ENCODE peak calls at places on chromosomes 6 and 20, in four cellular contexts. P is A549, R is K562, L is IMR-90. O is an unnamed sample.

GRCh38 chr6:113855500-113856010 is 1.6 kb upstream of the MARCKS start:
- DNase-seq in P (peak; percentile 7), R (no peak), L (peak; percentile 55), O (no peak)

GRCh38 chr20:4038047-4038459 is 22.7 kb upstream of the RNF24 start:
- DNase-seq in P (no peak), R (peak; percentile 36), L (peak; percentile 67), O (no peak)

GRCh38 chr6:93136111-93136510 is 283.2 kb downstream of the EPHA7 start:
- DNase-seq in P (no peak), R (no peak), L (no peak), O (no peak)

GRCh38 chr20:54995553-54995952 is 520.2 kb downstream of the DOK5 start:
- DNase-seq in P (no peak), R (no peak), L (no peak), O (no peak)

GRCh38 chr6:138689849-138690248 is 83.7 kb upstream of the CCDC28A start:
- DNase-seq in P (no peak), R (no peak), L (peak; percentile 36), O (no peak)

GRCh38 chr6:11810039-11810541 is 31.5 kb upstream of the ADTRP start:
- DNase-seq in P (peak; percentile 50), R (peak; percentile 45), L (peak; percentile 79), O (no peak)

GRCh38 chr20:40683221-40683893 is 5.7 kb downstream of the MAFB start:
- DNase-seq in P (no peak), R (no peak), L (no peak), O (no peak)

GRCh38 chr6:69337301-69337700 is 459.5 kb downstream of the LMBRD1 start:
- DNase-seq in P (no peak), R (no peak), L (no peak), O (no peak)

GRCh38 chr6:72245565-72245964 is 359.2 kb downstream of the RIMS1 start:
- DNase-seq in P (no peak), R (no peak), L (peak; percentile 3), O (no peak)

GRCh38 chr6:154399097-154399496 is 42.5 kb upstream of the IPCEF1 start:
- DNase-seq in P (no peak), R (no peak), L (peak; percentile 76), O (no peak)

GRCh38 chr20:35891375-35891774 is 62.9 kb downstream of the SCAND1 start:
- DNase-seq in P (no peak), R (no peak), L (peak; percentile 80), O (no peak)

GRCh38 chr20:19361801-19362200 is 149.4 kb downstream of the SLC24A3 start:
- DNase-seq in P (no peak), R (no peak), L (no peak), O (no peak)

GRCh38 chr6:36592221-36592655 is 1.9 kb upstream of the SRSF3 start:
- DNase-seq in P (no peak), R (no peak), L (no peak), O (no peak)

GRCh38 chr6:137819740-137820139 is 47.3 kb upstream of the TNFAIP3 start:
- DNase-seq in P (no peak), R (no peak), L (no peak), O (no peak)

GRCh38 chr6:112044856-112045255 is 9.0 kb upstream of the CCN6 start:
- DNase-seq in P (no peak), R (no peak), L (peak; percentile 93), O (no peak)

GRCh38 chr20:5095931-5096330 is 23.8 kb downstream of the PCNA start:
- DNase-seq in P (no peak), R (no peak), L (no peak), O (no peak)

GRCh38 chr6:131231886-131232285 is 96.6 kb downstream of the AKAP7 start:
- DNase-seq in P (no peak), R (no peak), L (no peak), O (no peak)

GRCh38 chr6:99434702-99435530 is 9.8 kb upstream of the PNISR start:
- DNase-seq in P (peak; percentile 19), R (peak; percentile 19), L (peak; percentile 44), O (peak; percentile 23)

GRCh38 chr6:109441069-109441816 is 719 bp downstream of the SMPD2 start:
- DNase-seq in P (peak; percentile 15), R (peak; percentile 55), L (peak; percentile 47), O (peak; percentile 40)

GRCh38 chr6:134426623-134427022 is 108.7 kb upstream of the SGK1 start:
- DNase-seq in P (no peak), R (no peak), L (no peak), O (peak; percentile 21)

GRCh38 chr6:26156850-26157149 is 69.6 kb downstream of the HFE start:
- DNase-seq in P (no peak), R (no peak), L (no peak), O (no peak)

GRCh38 chr20:17762873-17763557 is 63.2 kb downstream of the BANF2 start:
- DNase-seq in P (no peak), R (no peak), L (no peak), O (no peak)

GRCh38 chr20:4117341-4117740 is 102.0 kb upstream of the RNF24 start:
- DNase-seq in P (no peak), R (no peak), L (no peak), O (no peak)

GRCh38 chr6:116476021-116476678 is 15.0 kb downstream of the CALHM6 start:
- DNase-seq in P (no peak), R (no peak), L (peak; percentile 24), O (peak; percentile 27)

GRCh38 chr6:9463311-9463710 is 951.6 kb downstream of the TFAP2A start:
- DNase-seq in P (no peak), R (no peak), L (no peak), O (no peak)

GRCh38 chr6:12536416-12536815 is 180.2 kb upstream of the PHACTR1 start:
- DNase-seq in P (no peak), R (no peak), L (no peak), O (no peak)

GRCh38 chr6:20117474-20117873 is 94.8 kb downstream of the MBOAT1 start:
- DNase-seq in P (no peak), R (no peak), L (peak; percentile 19), O (no peak)

GRCh38 chr20:53574819-53575218 is 18.8 kb downstream of the ZNF217 start:
- DNase-seq in P (no peak), R (no peak), L (no peak), O (no peak)

GRCh38 chr6:169803291-169803811 is 51.9 kb downstream of the ERMARD start:
- DNase-seq in P (no peak), R (no peak), L (no peak), O (no peak)

GRCh38 chr6:80728830-80729229 is 622.4 kb downstream of the BCKDHB start:
- DNase-seq in P (no peak), R (no peak), L (no peak), O (no peak)

DNA sequence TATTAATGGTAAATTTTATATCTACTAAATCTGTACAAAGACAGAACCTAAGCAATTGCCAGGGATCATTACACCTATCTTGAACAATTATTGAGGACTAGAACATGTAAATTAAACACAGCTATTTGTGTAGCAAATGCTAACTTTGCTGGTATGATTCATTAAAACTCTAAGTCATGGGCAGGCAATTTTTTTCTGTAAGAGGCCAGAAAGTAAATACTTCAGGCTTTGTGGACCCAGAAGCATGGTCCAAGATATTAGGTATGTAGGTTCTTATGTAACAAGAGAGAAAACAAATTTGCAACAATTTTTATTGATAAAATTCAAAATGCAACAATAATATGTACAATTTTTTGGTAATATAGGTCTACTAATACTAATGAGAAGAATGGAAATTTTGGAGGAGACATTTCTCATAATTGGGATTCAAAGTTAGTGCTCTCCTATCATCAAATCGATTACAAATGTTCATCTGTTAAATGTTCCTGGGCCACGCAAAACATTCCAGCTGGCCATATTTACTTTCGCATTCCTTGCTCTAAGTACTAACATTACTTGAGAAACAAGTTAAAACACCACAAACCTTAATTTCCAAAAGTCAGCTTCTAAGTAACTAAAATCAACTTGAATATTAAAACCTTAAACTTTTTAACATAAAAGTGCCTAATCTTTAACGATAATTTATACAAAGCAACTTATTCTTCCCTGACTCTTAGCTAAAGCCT is 4.3 kb downstream of the TMEM30A start:
- DNase-seq in P (no peak), R (no peak), L (peak; percentile 45), O (no peak)
- TF ChIP-seq MAFK in P (no peak), R (no peak), L (no peak), O (no peak)

DNA sequence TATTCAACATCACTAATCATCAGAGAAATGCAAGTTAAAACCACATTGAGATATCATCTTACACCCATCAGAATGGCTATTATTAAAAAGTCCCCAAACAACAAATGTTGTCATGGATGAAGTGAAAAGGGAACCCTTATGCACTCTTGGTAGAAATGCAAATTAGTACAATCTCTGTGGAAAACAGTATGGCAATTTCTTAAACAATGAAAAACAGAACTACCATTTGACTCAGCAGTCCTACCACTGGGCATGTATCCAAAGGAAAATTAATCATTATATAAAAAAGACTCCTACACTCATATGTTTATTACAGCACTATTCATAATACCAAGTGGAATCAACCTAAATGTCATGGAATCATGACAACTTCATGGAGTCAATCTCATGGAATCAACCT is 611.3 kb upstream of the GJE1 start:
- DNase-seq in P (no peak), R (no peak), L (peak; percentile 34), O (no peak)
- TF ChIP-seq MAFK in P (no peak), R (no peak), L (no peak), O (no peak)

GRCh38 chr6:159968295-159969203 is at the start of gene IGF2R:
- DNase-seq in P (peak; percentile 83), R (peak; percentile 99), L (peak; percentile 80), O (peak; percentile 83)

GRCh38 chr6:159971341-159972178 is 2.7 kb downstream of the IGF2R start:
- DNase-seq in P (no peak), R (no peak), L (no peak), O (no peak)

GRCh38 chr6:159970659-159971063 is 1.8 kb downstream of the IGF2R start:
- DNase-seq in P (no peak), R (no peak), L (no peak), O (no peak)

GRCh38 chr6:159969921-159970320 is 1.0 kb downstream of the IGF2R start:
- DNase-seq in P (peak; percentile 64), R (no peak), L (peak; percentile 84), O (peak; percentile 92)

DNA sequence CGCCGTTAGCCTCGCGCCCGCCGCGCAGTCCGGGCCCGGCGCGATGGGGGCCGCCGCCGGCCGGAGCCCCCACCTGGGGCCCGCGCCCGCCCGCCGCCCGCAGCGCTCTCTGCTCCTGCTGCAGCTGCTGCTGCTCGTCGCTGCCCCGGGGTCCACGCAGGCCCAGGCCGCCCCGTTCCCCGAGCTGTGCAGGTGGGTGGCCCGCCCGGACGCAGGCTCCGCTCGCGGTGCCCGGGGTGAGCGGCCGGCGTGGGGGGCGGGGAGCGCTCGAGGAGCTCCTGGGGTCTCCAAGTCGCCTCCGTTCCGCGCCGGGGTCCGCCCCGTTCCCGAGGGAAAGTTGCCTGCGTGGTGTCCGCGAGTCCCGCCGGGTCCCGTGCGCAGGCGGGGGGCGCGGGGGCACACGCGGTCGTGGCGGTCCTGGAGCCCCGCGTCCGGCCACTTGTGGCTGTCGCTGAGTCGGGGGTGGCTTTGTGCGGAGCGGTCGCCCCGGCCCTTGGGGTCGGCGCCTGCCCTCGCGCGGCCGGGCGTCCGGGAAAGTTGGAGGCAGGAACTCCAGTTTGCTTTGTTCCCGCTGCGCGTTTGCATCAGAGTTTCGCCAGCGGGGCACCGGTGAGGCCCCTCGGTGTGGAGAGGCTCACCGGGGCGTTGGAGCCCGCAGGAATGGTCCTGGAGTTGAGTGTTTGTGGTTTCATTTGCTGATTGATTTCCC is 476 bp downstream of the IGF2R start:
- DNase-seq in P (peak; percentile 6), R (no peak), L (peak; percentile 17), O (no peak)
- TF ChIP-seq MAFK in P (no peak), R (no peak), L (no peak), O (no peak)

DNA sequence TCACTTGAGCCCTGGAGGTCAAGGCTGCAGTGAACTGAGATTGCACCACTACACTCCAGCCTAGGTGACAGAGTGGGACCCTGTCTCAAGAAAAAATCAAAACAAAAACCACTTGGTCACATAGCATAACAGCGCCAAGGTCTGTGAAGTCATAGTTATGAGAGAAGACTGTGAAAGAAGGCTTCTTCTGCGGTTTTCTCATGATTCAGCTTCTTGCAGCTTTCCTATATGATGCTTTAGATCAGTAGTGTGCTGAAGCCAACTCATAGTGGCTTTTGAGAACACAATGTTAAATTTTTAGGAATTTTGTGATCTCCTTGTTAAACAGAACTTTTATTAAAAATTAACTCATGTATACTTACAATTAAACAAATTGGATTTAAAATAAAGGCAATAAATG is 136.2 kb upstream of the GLP1R start:
- DNase-seq in P (no peak), R (no peak), L (no peak), O (no peak)
- TF ChIP-seq MAFK in P (no peak), R (no peak), L (no peak), O (no peak)